ENCODE peak calls at places on chromosomes 11 and 22, in ten cellular contexts. M is nephron progenitor cell, H is HL-60, N is breast epithelium, K is sigmoid colon, X is Calu3, L is transverse colon, U is MCF 10A, I is left ventricle myocardium inferior, V is IMR-90. E is an unnamed sample.

GRCh38 chr11:17735823-17736772 is 1.5 kb downstream of the KCNC1 start:
- DNase-seq in K (peak), H (no peak), U (no peak), L (no peak), N (no peak), M (peak), V (no peak), I (no peak), X (no peak), E (no peak)

GRCh38 chr11:6586434-6587359 is 16.7 kb downstream of the RRP8 start:
- DNase-seq in U (no peak), V (no peak), L (no peak), M (no peak), I (no peak), X (no peak), N (no peak), H (no peak), K (peak), E (no peak)

GRCh38 chr11:73907191-73907590 is 30.4 kb downstream of the PAAF1 start:
- DNase-seq in M (no peak), N (no peak), H (peak), K (no peak), L (no peak), U (peak), X (peak), I (no peak), V (peak), E (peak)

GRCh38 chr22:25645266-25645665 is 80.8 kb downstream of the GRK3 start:
- DNase-seq in X (no peak), I (no peak), N (no peak), H (no peak), K (no peak), V (peak), U (peak), L (no peak), M (no peak), E (no peak)

GRCh38 chr11:112961146-112961668 is at the start of gene NCAM1:
- DNase-seq in I (peak), N (no peak), M (peak), U (peak), V (peak), L (peak), X (peak), H (peak), K (peak), E (peak)

GRCh38 chr11:114416441-114416928 is 16.0 kb downstream of the RBM7 start:
- DNase-seq in L (no peak), N (no peak), K (no peak), X (no peak), U (peak), M (no peak), I (no peak), H (peak), V (peak), E (peak)

GRCh38 chr22:36505998-36506635 is 723 bp downstream of the FOXRED2 start:
- DNase-seq in H (no peak), K (no peak), N (no peak), M (no peak), U (no peak), I (no peak), X (no peak), V (no peak), L (peak), E (no peak)

GRCh38 chr11:130827697-130828377 is 88.4 kb downstream of the SNX19 start:
- DNase-seq in U (peak), I (peak), K (peak), X (peak), L (peak), V (peak), N (no peak), H (no peak), M (peak), E (peak)

GRCh38 chr11:75635009-75635909 is 33.6 kb downstream of the MAP6 start:
- DNase-seq in I (peak), N (no peak), U (no peak), H (no peak), L (no peak), M (peak), X (no peak), V (peak), K (peak), E (no peak)

GRCh38 chr22:47389201-47389600 is 626.8 kb downstream of the TBC1D22A start:
- DNase-seq in N (no peak), I (no peak), H (no peak), X (no peak), U (no peak), M (no peak), L (no peak), V (no peak), K (peak), E (no peak)

GRCh38 chr11:66510271-66510989 is at the start of gene BBS1:
- DNase-seq in L (peak), N (peak), M (peak), X (peak), H (peak), I (peak), V (peak), K (peak), U (peak), E (peak)

GRCh38 chr22:40578171-40578570 is 58.3 kb downstream of the MRTFA start:
- DNase-seq in U (no peak), N (no peak), K (no peak), V (no peak), X (no peak), L (no peak), H (no peak), M (no peak), I (no peak), E (no peak)

GRCh38 chr11:129458278-129458677 is 82.6 kb downstream of the BARX2 start:
- DNase-seq in L (no peak), I (no peak), M (no peak), H (no peak), K (no peak), N (no peak), U (peak), V (no peak), X (no peak), E (peak)

DNA sequence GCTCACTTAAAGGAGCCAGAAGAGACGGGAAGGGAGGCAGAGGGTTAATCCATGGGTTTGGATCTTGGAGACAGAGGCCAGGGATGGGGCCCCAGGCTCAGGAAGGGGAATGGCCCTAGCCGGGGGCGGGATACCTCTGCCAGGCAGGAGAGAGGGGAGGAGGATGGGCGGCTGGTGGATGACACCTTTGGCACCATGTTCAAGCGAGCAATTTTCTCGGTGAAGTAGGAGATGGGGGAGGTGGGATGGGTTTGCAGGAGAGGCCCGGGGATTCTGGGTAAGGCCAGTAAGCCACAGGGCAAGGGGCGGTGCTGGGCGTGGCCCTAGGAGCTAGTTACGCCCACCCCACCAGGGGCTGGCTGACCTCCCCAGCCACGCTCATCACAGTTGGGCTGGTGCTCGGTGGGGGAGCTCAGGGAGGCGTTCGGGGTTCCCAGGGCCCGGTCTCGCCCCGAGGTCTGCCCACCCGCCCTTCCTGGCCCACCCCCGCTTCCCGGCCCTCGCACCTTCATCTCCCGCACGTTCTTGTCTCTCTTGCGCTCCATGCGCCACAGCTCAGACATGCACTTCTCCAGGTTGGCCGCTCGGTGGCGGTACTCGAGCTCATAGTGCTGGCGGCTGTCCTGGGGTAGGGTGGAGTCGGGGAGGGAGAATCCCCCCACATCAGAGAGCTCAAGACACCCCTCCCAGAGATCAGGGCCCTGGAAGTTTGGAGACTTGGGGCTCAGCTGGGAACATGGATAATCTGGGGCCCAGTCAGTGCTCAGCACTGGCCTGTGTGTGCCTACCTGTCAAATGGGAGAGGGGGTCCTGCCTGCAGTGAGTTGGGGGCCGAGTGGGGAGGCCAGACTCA is 12.7 kb downstream of the BAIAP2L2 start:
- DNase-seq in L (no peak), I (no peak), U (no peak), K (no peak), M (peak), H (no peak), V (peak), X (no peak), N (no peak), E (no peak)
- TF ChIP-seq CTCF in L (no peak), I (peak), U (no peak), K (no peak), M (peak), H (no peak), V (peak), X (no peak), N (no peak), E (no peak)

GRCh38 chr22:27682438-27682837 is 119.1 kb downstream of the MN1 start:
- DNase-seq in N (no peak), V (no peak), U (no peak), H (no peak), X (no peak), I (no peak), M (peak), K (no peak), L (no peak), E (no peak)
- TF ChIP-seq CTCF in N (no peak), V (peak), U (no peak), H (no peak), X (no peak), I (peak), M (peak), K (no peak), L (no peak), E (peak)

DNA sequence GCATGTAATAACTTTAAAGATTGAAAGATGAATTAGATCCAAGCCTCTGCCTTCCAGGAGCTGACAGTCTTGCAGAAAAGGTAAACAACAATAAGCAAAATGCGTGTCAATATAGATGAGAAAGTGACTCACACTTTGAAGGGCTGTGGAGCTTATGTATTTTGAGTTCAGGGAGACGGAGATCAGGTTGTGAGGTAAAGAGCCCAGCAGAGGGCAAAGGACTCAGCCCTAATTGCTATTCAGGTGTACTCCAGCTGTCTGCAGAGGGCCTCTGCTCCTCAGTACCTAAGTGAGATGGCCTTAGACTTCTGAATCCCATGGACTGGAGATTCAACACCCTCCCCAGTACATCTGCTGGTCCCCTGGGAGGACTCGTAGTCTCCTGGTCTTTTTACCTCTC is 22.9 kb upstream of the CTR9 start:
- DNase-seq in X (no peak), I (no peak), V (no peak), U (no peak), M (no peak), N (no peak), K (no peak), L (no peak), H (no peak), E (no peak)
- TF ChIP-seq CTCF in X (no peak), I (no peak), V (no peak), U (no peak), M (no peak), N (no peak), K (no peak), L (no peak), H (no peak), E (no peak)

GRCh38 chr11:109641549-109641948 is 219.6 kb downstream of the C11orf87 start:
- DNase-seq in L (no peak), M (peak), K (no peak), X (no peak), H (peak), N (no peak), I (no peak), U (peak), V (peak), E (peak)
- TF ChIP-seq CTCF in L (no peak), M (peak), K (no peak), X (no peak), H (no peak), N (no peak), I (no peak), U (no peak), V (peak), E (no peak)

DNA sequence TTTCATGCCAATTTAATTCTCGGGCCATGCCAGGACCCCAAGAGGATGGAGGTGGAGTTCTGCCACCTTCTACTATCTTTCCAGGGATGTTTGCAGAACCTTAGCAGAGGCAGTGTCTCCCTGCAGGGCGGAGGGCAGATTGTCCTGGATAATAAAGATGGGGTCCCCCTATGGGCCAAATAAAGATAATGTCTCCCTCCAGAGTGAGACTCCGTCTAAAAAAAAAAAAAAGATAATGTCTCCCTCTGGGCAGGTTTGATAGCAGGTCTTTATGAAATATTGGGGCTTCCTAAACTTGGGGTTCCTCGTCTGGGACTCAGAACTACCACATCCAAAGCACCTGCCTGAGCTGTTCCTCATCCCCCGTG is 27.2 kb upstream of the SYT8 start:
- DNase-seq in L (no peak), N (no peak), X (no peak), K (no peak), V (no peak), H (no peak), U (no peak), I (no peak), M (no peak), E (no peak)
- TF ChIP-seq CTCF in L (no peak), N (no peak), X (no peak), K (no peak), V (no peak), H (no peak), U (no peak), I (no peak), M (no peak), E (no peak)

GRCh38 chr22:31139866-31140716 is at the start of gene PLA2G3:
- DNase-seq in I (no peak), N (no peak), X (no peak), U (peak), M (peak), H (no peak), K (no peak), V (peak), L (no peak), E (peak)
- TF ChIP-seq CTCF in I (no peak), N (no peak), X (no peak), U (no peak), M (peak), H (no peak), K (no peak), V (peak), L (no peak), E (no peak)

GRCh38 chr11:68035266-68035876 is 3.5 kb upstream of the TCIRG1 start:
- DNase-seq in L (no peak), K (no peak), N (no peak), M (no peak), U (no peak), V (no peak), I (no peak), X (no peak), H (no peak), E (no peak)

GRCh38 chr11:68032997-68033707 is 2.7 kb downstream of the NDUFS8 start:
- DNase-seq in V (no peak), K (no peak), X (no peak), N (no peak), L (no peak), U (no peak), H (no peak), I (no peak), M (no peak), E (no peak)

GRCh38 chr11:68036141-68036716 is 2.6 kb upstream of the TCIRG1 start:
- DNase-seq in N (no peak), V (no peak), I (no peak), K (peak), X (no peak), H (peak), L (no peak), M (no peak), U (no peak), E (no peak)

GRCh38 chr11:68032003-68032402 is 1.5 kb downstream of the NDUFS8 start:
- DNase-seq in X (no peak), I (no peak), V (no peak), L (no peak), M (no peak), K (no peak), U (no peak), H (no peak), N (no peak), E (no peak)

DNA sequence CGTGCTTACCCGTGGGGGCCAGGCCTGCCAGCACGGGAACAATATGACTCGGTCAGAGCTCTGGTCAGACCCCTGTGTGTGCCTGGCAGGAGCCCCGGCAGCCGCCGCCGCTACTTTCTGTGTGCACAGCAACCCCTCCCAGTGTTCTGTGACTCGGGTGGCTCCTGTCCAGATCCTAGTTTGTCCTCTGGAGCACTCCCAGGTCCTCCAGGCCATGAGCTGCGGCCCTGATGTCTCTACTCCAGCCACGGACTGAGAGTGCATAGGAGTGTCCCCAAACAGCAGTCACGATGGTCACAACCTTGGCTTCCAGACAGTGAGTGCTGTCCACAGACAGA is 3.2 kb downstream of the NDUFS8 start:
- DNase-seq in K (no peak), N (no peak), U (no peak), L (no peak), X (no peak), I (peak), M (no peak), V (no peak), H (no peak), E (no peak)
- TF ChIP-seq CTCF in K (no peak), N (no peak), U (no peak), L (no peak), X (no peak), I (no peak), M (no peak), V (no peak), H (no peak), E (no peak)

GRCh38 chr22:24559471-24559870 is 3.7 kb downstream of the SNRPD3 start:
- DNase-seq in K (no peak), L (no peak), V (no peak), N (no peak), H (no peak), U (no peak), X (no peak), M (no peak), I (no peak), E (no peak)
- TF ChIP-seq CTCF in K (no peak), L (no peak), V (no peak), N (no peak), H (no peak), U (no peak), X (no peak), M (no peak), I (no peak), E (no peak)

GRCh38 chr11:20059587-20060021 is 100.7 kb downstream of the DBX1 start:
- DNase-seq in I (no peak), X (no peak), V (no peak), N (no peak), M (no peak), K (no peak), U (peak), H (no peak), L (no peak), E (no peak)
- TF ChIP-seq CTCF in I (no peak), X (no peak), V (no peak), N (no peak), M (no peak), K (no peak), U (no peak), H (no peak), L (no peak), E (no peak)